ENCODE peak calls at places on chromosomes 5 and 9, in nine cellular contexts. B is gastrocnemius medialis, I is tibial artery, A is BJ, E is left ventricle myocardium inferior, L is choroid plexus epithelial cell, X is A549, S is CD14-positive monocyte, Y is ovary. Q is an unnamed sample.

GRCh38 chr5:101364469-101364868 is 461.4 kb upstream of the ST8SIA4 start:
- DNase-seq in I (peak; percentile 16), E (no peak), A (no peak), Y (no peak), L (no peak), B (peak; percentile 11), S (no peak), X (no peak), Q (no peak)

GRCh38 chr5:29720954-29721353 is 1472.5 kb upstream of the CDH6 start:
- DNase-seq in A (no peak), B (no peak), S (no peak), Y (no peak), X (peak; percentile 13), E (no peak), I (no peak), L (no peak), Q (no peak)

GRCh38 chr5:41722359-41722950 is 147.8 kb downstream of the OXCT1 start:
- DNase-seq in Y (no peak), X (no peak), E (no peak), I (no peak), S (no peak), L (peak; percentile 64), A (no peak), B (no peak), Q (peak; percentile 5)

GRCh38 chr5:178941361-178941760 is 363 bp downstream of the ZNF454 start:
- DNase-seq in X (no peak), A (no peak), Y (peak; percentile 64), I (no peak), S (no peak), B (no peak), E (peak; percentile 30), L (peak; percentile 25), Q (no peak)

GRCh38 chr9:136995772-136996308 is 528 bp downstream of the CLIC3 start:
- DNase-seq in X (no peak), Y (peak; percentile 67), A (no peak), E (no peak), B (no peak), I (no peak), S (no peak), L (no peak), Q (peak; percentile 33)

GRCh38 chr9:134562146-134562753 is 79.4 kb upstream of the COL5A1 start:
- DNase-seq in Y (no peak), B (no peak), E (no peak), A (no peak), S (peak; percentile 14), X (no peak), L (no peak), I (no peak), Q (no peak)

GRCh38 chr9:87382902-87383301 is 114.8 kb upstream of the DAPK1 start:
- DNase-seq in Y (no peak), E (no peak), L (peak; percentile 86), I (peak; percentile 58), A (no peak), B (no peak), X (peak; percentile 69), S (peak; percentile 76), Q (peak; percentile 87)

GRCh38 chr5:154860123-154860522 is 1.7 kb downstream of the CNOT8 start:
- DNase-seq in A (no peak), B (peak; percentile 46), X (no peak), L (peak; percentile 82), E (no peak), Y (no peak), S (no peak), I (peak; percentile 71), Q (peak; percentile 73)

GRCh38 chr9:130537346-130538050 is 41.9 kb upstream of the FUBP3 start:
- DNase-seq in A (no peak), S (no peak), L (peak; percentile 11), E (no peak), X (no peak), B (no peak), Y (no peak), I (no peak), Q (peak; percentile 17)

GRCh38 chr5:132487841-132488555 is 2.6 kb downstream of the IRF1 start:
- DNase-seq in B (no peak), Y (peak; percentile 14), I (no peak), E (peak; percentile 3), X (no peak), S (peak; percentile 47), L (no peak), A (no peak), Q (no peak)

GRCh38 chr5:1821862-1822261 is 20.7 kb downstream of the NDUFS6 start:
- DNase-seq in S (no peak), Y (no peak), B (no peak), E (no peak), A (no peak), X (no peak), L (no peak), I (no peak), Q (no peak)

GRCh38 chr5:149837680-149838269 is 106.8 kb downstream of the PDE6A start:
- DNase-seq in B (peak; percentile 63), X (peak; percentile 80), L (peak; percentile 80), S (no peak), A (no peak), I (no peak), E (no peak), Y (peak; percentile 63), Q (peak; percentile 85)

DNA sequence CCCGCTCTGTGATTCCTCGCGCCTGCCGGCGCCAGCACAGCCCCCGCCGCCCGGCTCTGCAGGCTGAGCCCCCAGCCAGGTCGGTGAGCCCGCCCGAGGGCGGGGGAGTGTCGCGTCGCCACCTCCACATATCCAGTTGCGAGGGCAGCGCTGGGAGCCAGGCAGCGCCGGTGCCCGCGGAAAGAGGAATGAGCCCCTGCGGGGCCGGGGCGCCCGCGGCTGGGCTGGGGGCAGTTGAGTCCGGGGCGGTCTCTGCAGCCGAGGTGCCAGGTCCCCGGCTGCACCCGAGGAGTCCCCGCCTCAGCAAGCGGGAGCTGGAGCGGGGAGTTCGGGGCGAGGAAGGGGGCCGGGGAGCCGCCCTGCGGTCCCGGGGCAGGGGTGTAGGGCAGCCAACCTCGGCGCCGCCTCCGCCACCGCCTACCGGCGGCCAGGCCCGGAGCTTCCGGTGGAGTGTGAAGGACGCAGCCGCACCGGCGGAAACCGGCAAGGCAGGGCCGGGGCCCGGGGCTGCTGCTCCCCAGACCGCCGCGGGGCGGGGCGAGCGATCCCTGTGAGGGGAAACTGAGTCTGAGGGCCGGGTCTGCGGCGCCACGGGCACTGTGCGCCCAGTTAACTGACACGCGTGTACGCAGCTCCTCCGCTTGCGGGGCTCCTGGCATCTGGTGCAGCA is 2.3 kb upstream of the TRAF1 start:
- DNase-seq in Y (peak; percentile 84), E (peak; percentile 81), B (peak; percentile 69), A (no peak), X (peak; percentile 57), S (peak; percentile 70), I (peak; percentile 75), L (peak; percentile 45), Q (peak; percentile 31)
- TF ChIP-seq CTCF in Y (no peak), E (peak; percentile 51), B (no peak), A (no peak), X (no peak), S (no peak), I (peak; percentile 34), L (no peak), Q (no peak)

GRCh38 chr9:12640866-12641636 is 52.1 kb upstream of the TYRP1 start:
- DNase-seq in I (no peak), A (no peak), Y (no peak), B (no peak), S (no peak), X (no peak), L (no peak), E (no peak), Q (no peak)
- TF ChIP-seq CTCF in I (no peak), A (no peak), Y (no peak), B (no peak), S (no peak), X (no peak), L (peak; percentile 1), E (no peak), Q (no peak)

GRCh38 chr9:72597181-72597517 is 75.7 kb downstream of the TMC1 start:
- DNase-seq in Y (no peak), E (no peak), X (no peak), L (no peak), S (no peak), A (no peak), B (no peak), I (no peak), Q (no peak)

GRCh38 chr9:72588336-72588735 is 66.9 kb downstream of the TMC1 start:
- DNase-seq in E (no peak), A (no peak), B (no peak), Y (no peak), I (no peak), X (no peak), L (no peak), S (no peak), Q (peak; percentile 68)

GRCh38 chr9:72596451-72597180 is 75.2 kb downstream of the TMC1 start:
- DNase-seq in A (peak; percentile 62), I (no peak), L (no peak), S (no peak), Y (no peak), X (no peak), B (no peak), E (no peak), Q (no peak)

GRCh38 chr9:72589684-72590555 is 68.5 kb downstream of the TMC1 start:
- DNase-seq in S (no peak), A (no peak), X (no peak), B (no peak), L (peak; percentile 50), E (no peak), I (no peak), Y (no peak), Q (no peak)

DNA sequence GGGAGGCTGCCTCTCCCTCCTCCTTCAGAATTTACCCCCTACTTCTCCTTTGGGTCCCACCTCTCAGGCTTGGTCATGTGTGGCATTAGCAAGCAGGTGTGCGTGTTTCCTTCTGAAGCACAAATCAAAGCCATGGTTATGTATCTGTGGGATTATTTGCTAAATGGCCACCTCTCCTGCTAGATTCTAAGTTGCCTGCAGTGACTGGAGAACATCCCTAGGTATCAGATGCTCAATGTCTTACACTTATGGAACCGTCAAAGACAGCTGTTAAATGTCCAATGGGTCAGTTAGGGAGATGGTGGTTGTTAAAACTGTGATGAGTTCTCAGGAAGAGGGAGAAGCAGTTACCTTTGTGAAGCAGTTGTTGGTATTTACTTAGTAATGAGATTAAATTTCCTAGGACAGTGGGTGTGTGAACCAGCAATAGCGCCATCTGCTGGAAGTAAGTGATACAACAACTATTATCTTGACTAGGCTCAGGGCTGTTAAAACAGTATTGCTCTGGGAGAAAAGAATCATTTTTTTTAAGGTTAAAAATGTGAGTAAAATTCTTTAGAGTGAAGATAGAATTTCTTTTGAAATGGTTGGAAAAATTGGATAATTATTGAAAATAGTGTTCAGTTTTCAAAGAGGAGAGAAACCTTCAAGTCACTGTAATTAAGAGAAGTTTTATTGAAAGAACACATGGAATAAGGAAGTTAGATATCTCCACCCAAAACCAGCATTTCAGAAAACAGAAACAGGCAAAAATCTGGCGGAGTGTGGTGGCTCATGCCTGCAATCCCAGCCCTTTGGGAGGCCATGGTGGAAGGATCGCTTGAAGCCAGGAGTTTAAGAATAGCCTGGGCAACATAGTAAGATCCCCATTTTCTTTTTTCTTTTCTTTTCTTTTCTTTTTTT is 71.3 kb downstream of the TMC1 start:
- DNase-seq in L (peak; percentile 85), E (no peak), S (no peak), Y (no peak), I (no peak), A (no peak), X (peak; percentile 78), B (peak; percentile 23), Q (peak; percentile 66)
- TF ChIP-seq CTCF in L (peak; percentile 73), E (peak; percentile 87), S (peak; percentile 98), Y (peak; percentile 74), I (peak; percentile 72), A (peak; percentile 68), X (peak; percentile 92), B (peak; percentile 91), Q (peak; percentile 64)

DNA sequence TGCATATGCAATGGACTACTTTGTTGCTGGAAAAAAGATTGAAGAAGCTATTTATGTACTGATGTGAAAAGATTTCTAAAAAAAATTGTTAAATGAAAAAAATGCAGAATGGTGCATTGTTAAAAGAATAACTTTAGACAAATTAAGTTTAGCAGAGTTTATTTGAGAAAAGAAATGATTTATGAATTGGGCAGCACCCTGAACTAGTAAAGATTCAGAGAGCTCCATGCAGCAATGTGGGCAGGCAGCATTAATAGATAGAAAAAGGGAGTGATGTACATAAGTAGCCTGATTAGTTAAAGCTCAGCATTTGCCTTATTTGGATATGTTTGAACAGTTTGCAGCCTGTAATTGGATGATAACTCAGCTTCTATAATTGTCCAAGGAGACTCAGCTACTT is 677.9 kb upstream of the SEMA6A start:
- DNase-seq in X (no peak), A (no peak), I (no peak), L (no peak), Y (no peak), B (no peak), E (no peak), S (no peak), Q (no peak)
- TF ChIP-seq CTCF in X (no peak), A (no peak), I (no peak), L (no peak), Y (no peak), B (no peak), E (no peak), S (no peak), Q (no peak)

Q was measured in MCF 10A.